ENCODE peak calls at places on chromosomes 5 and 9, in four cellular contexts. W, P, S and L are unnamed samples.

GRCh38 chr5:125411163-125412050 is 665.0 kb upstream of the ZNF608 start:
- DNase-seq in W (no peak), P (no peak), S (no peak), L (no peak)

GRCh38 chr5:332843-333242 is 11.3 kb downstream of the AHRR start:
- DNase-seq in W (no peak), P (no peak), S (no peak), L (no peak)

GRCh38 chr5:77893225-77893860 is 117.2 kb upstream of the TBCA start:
- DNase-seq in W (no peak), P (peak; percentile 87), S (peak; percentile 97), L (peak; percentile 55)

GRCh38 chr5:167770461-167770860 is 521.0 kb upstream of the WWC1 start:
- DNase-seq in W (no peak), P (no peak), S (peak; percentile 10), L (no peak)

GRCh38 chr5:179118338-179118737 is 58.2 kb downstream of the ZNF354C start:
- DNase-seq in W (no peak), P (no peak), S (peak; percentile 41), L (no peak)

GRCh38 chr5:65482727-65483473 is 1.2 kb upstream of the ADAMTS6 start:
- DNase-seq in W (no peak), P (peak; percentile 85), S (peak; percentile 32), L (no peak)

GRCh38 chr5:138179277-138179857 is 455 bp downstream of the KIF20A start:
- DNase-seq in W (no peak), P (no peak), S (no peak), L (no peak)

GRCh38 chr9:99732715-99733114 is 89.0 kb upstream of the NR4A3 start:
- DNase-seq in W (no peak), P (peak; percentile 69), S (no peak), L (no peak)

GRCh38 chr5:151063136-151063544 is 17.7 kb downstream of the TNIP1 start:
- DNase-seq in W (no peak), P (peak; percentile 83), S (peak; percentile 65), L (no peak)

GRCh38 chr9:92664394-92665152 is 5.4 kb downstream of the IPPK start:
- DNase-seq in W (peak; percentile 32), P (no peak), S (no peak), L (peak; percentile 37)

GRCh38 chr9:19442240-19442639 is 33.4 kb downstream of the ACER2 start:
- DNase-seq in W (no peak), P (no peak), S (no peak), L (no peak)

GRCh38 chr5:143170977-143171376 is 232.5 kb downstream of the NR3C1 start:
- DNase-seq in W (no peak), P (no peak), S (no peak), L (no peak)

GRCh38 chr9:135213566-135213965 is 126.1 kb downstream of the OLFM1 start:
- DNase-seq in W (peak; percentile 25), P (no peak), S (no peak), L (no peak)

GRCh38 chr9:28741459-28741858 is 1168.2 kb upstream of the C9orf72 start:
- DNase-seq in W (no peak), P (no peak), S (no peak), L (peak; percentile 31)

GRCh38 chr5:162637501-162637900 is 569.9 kb downstream of the GABRG2 start:
- DNase-seq in W (no peak), P (no peak), S (no peak), L (no peak)

GRCh38 chr5:80219381-80219780 is 36.5 kb downstream of the SERINC5 start:
- DNase-seq in W (no peak), P (no peak), S (no peak), L (no peak)

GRCh38 chr5:51968756-51969155 is 585.5 kb downstream of the ISL1 start:
- DNase-seq in W (no peak), P (no peak), S (no peak), L (no peak)

GRCh38 chr5:149667084-149667826 is 62.9 kb upstream of the PPARGC1B start:
- DNase-seq in W (no peak), P (peak; percentile 42), S (peak; percentile 79), L (no peak)

GRCh38 chr5:38719916-38720315 is 125.9 kb upstream of the OSMR start:
- DNase-seq in W (no peak), P (no peak), S (peak; percentile 56), L (no peak)

GRCh38 chr5:23084815-23085214 is 231.7 kb upstream of the CDH12 start:
- DNase-seq in W (no peak), P (no peak), S (no peak), L (no peak)

GRCh38 chr9:136439550-136440408 is at the start of gene INPP5E:
- DNase-seq in W (peak; percentile 87), P (peak; percentile 51), S (peak; percentile 63), L (peak; percentile 64)

DNA sequence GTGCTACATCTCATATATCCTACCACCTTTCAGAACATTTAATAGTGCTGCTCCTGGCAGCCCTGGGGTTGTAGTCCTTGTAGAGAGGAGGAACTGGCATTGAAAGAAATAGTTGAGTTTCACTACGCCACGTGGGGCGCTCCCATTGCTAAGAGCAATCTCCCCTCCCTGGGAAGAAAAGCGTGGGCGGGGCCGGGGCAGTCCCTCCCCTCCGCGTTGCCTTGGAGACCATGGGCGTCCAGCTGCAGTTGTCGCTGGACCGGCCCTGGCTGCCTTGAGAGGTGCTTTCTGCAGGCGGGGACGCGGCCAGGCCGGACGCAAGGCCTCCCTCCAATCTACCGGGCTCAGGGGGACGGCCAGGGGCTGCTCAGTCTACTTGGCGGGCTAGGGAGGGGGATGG is 368 bp upstream of the CCDC180 start:
- DNase-seq in W (peak; percentile 90), P (peak; percentile 66), S (no peak), L (peak; percentile 90)
- TF ChIP-seq CTCF in W (no peak), P (peak; percentile 21), S (no peak), L (no peak)

DNA sequence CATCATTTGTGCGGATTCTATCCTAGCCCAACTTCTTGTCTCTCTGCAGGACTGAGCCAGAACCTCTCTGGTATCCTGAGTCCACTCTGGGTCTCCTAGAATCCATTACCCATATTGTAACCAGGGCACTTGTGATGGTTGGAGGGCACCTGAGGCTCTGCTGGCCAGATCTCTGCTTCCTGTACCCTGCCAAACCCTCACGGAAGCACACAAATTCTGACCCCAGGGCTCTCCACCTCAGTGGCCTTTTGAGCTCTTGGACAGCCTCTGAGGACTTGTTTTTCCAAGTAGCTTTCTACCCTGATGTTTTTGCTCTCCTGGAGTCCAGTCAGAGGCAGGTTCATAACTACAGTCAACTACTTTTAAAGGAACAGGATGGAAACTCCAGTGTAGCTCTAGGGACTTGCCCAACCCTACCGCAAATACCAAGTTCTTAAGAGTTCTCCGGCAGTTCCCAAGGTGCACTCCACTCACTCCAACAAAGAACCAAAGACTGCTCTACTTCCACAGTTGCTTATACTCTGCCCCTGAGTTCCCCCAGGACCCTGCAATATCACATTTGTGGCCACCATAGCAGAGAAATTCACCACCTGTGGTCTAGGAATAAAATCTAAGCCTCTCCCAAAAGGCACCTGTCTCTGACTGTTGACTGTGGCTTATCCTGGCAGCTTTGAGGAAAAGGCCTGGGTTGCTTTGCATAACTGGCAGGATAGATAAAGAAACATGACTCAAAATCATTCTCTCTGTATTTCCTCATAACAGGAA is 9.6 kb downstream of the PIP5K1B start:
- DNase-seq in W (no peak), P (no peak), S (no peak), L (no peak)
- H3K27ac ChIP-seq in W (no peak overlapping the region), P (no peak overlapping the region), S (no peak overlapping the region), L (no peak overlapping the region)

GRCh38 chr5:59321631-59322030 is 571.9 kb downstream of the PDE4D start:
- DNase-seq in W (no peak), P (no peak), S (no peak), L (no peak)
- H3K4me1 ChIP-seq in W (peaks cover 80% of the 10 kb centered on the region), P (no peaks in the 10 kb centered on the region), S (no peaks in the 10 kb centered on the region), L (no peaks in the 10 kb centered on the region)

GRCh38 chr5:82499845-82500244 is 221.7 kb upstream of the RPS23 start:
- DNase-seq in W (no peak), P (no peak), S (no peak), L (no peak)

GRCh38 chr5:82497242-82497641 is 219.1 kb upstream of the RPS23 start:
- DNase-seq in W (no peak), P (no peak), S (no peak), L (no peak)

GRCh38 chr5:82489668-82490067 is 211.5 kb upstream of the RPS23 start:
- DNase-seq in W (no peak), P (no peak), S (no peak), L (no peak)

GRCh38 chr5:82493217-82493616 is 215.1 kb upstream of the RPS23 start:
- DNase-seq in W (no peak), P (no peak), S (peak; percentile 4), L (no peak)

GRCh38 chr5:82494942-82495341 is 216.8 kb upstream of the RPS23 start:
- DNase-seq in W (no peak), P (peak; percentile 30), S (peak; percentile 19), L (no peak)
- TF ChIP-seq CTCF in W (no peak), P (peak; percentile 6), S (peak; percentile 56), L (peak; percentile 27)

GRCh38 chr9:77162366-77162765 is 15.0 kb upstream of the VPS13A start:
- DNase-seq in W (no peak), P (no peak), S (no peak), L (no peak)

GRCh38 chr9:77158772-77159513 is 18.4 kb upstream of the VPS13A start:
- DNase-seq in W (no peak), P (peak; percentile 92), S (no peak), L (no peak)

GRCh38 chr9:77161966-77162365 is 15.4 kb upstream of the VPS13A start:
- DNase-seq in W (no peak), P (no peak), S (no peak), L (no peak)

GRCh38 chr9:77163889-77164288 is 13.4 kb upstream of the VPS13A start:
- DNase-seq in W (no peak), P (peak; percentile 64), S (no peak), L (no peak)

DNA sequence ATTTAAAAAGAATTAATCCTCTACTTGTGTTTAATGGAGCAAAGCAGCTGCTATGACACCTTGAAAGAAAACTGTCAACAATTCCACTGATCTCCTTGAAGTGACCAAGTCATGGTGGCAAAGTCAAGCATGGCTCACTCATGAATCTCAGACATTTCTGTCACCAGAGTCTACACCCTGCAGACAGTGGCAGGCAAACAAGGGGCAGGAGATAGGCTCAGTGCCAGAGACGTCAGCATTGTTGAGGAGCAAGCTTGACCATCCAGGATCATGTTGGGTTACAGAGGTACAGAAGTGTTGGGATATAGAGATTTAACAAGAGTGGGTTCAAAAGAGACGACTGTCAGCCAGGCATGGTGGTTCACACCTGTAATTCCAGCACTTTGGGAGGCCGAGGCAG is 16.1 kb upstream of the VPS13A start:
- DNase-seq in W (no peak), P (no peak), S (no peak), L (no peak)
- H3K27ac ChIP-seq in W (no peak overlapping the region), P (no peak overlapping the region), S (no peak overlapping the region), L (no peak overlapping the region)